ENCODE peak calls at places on chromosomes 3 and 15, in nine cellular contexts. B is activated effector memory CD4-positive, alpha-beta T cell treated with Interleukin-2 at 50 U/mL for 16 hours; I is NCI-H446; J is effector CD4-positive, alpha-beta T cell; D is nucleus accumbens; F is upper lobe of right lung; E is CD8-positive, alpha-beta T cell; W is stimulated activated CD8-positive, alpha-beta memory T cell treated with anti-CD3 and anti-CD28 coated beads, Interleukin-7, amount 100 ng/mL, for 1 hour; M is Right ventricle myocardium inferior. R is an unnamed sample.

GRCh38 chr3:156483426-156483825 is 71.5 kb downstream of the SSR3 start:
- DNase-seq in B (no peak), I (no peak), J (no peak), D (no peak), F (no peak), E (no peak), W (no peak), M (no peak), R (no peak)

GRCh38 chr15:68228143-68228970 is 1.2 kb downstream of the CLN6 start:
- DNase-seq in B (no peak), I (no peak), J (no peak), D (no peak), F (no peak), E (no peak), W (no peak), M (peak), R (no peak)

GRCh38 chr3:159787191-159787590 is 201.4 kb upstream of the IL12A start:
- DNase-seq in B (no peak), I (no peak), J (no peak), D (no peak), F (no peak), E (no peak), W (no peak), M (no peak), R (no peak)

GRCh38 chr3:37282996-37283395 is 108.6 kb upstream of the LRRFIP2 start:
- DNase-seq in B (no peak), I (no peak), J (no peak), D (no peak), F (no peak), E (no peak), W (no peak), M (no peak), R (no peak)

GRCh38 chr15:68333775-68334470 is 56.4 kb downstream of the FEM1B start:
- DNase-seq in B (no peak), I (no peak), J (no peak), D (no peak), F (peak), E (no peak), W (no peak), M (no peak), R (no peak)

GRCh38 chr3:182490601-182491485 is 302.5 kb upstream of the ATP11B start:
- DNase-seq in B (no peak), I (peak), J (no peak), D (no peak), F (no peak), E (no peak), W (no peak), M (no peak), R (no peak)

GRCh38 chr3:31369637-31370036 is 163.1 kb upstream of the STT3B start:
- DNase-seq in B (no peak), I (no peak), J (no peak), D (no peak), F (no peak), E (no peak), W (no peak), M (no peak), R (no peak)

GRCh38 chr3:23249961-23250360 is 46.8 kb downstream of the UBE2E2 start:
- DNase-seq in B (no peak), I (no peak), J (no peak), D (no peak), F (no peak), E (no peak), W (no peak), M (no peak), R (no peak)

GRCh38 chr3:106590259-106590658 is 721.4 kb upstream of the CBLB start:
- DNase-seq in B (no peak), I (no peak), J (no peak), D (no peak), F (no peak), E (no peak), W (no peak), M (no peak), R (no peak)

GRCh38 chr15:24756101-24756500 is 80.5 kb downstream of the NPAP1 start:
- DNase-seq in B (no peak), I (no peak), J (no peak), D (no peak), F (no peak), E (no peak), W (no peak), M (no peak), R (no peak)

GRCh38 chr15:62110000-62110851 is 43.4 kb downstream of the C2CD4A start:
- DNase-seq in B (no peak), I (peak), J (no peak), D (no peak), F (no peak), E (no peak), W (no peak), M (no peak), R (no peak)

GRCh38 chr3:190826018-190826417 is 36.5 kb downstream of the GMNC start:
- DNase-seq in B (no peak), I (no peak), J (no peak), D (no peak), F (no peak), E (no peak), W (no peak), M (no peak), R (no peak)

GRCh38 chr3:75332784-75333183 is 331.3 kb upstream of the FRG2C start:
- DNase-seq in B (no peak), I (no peak), J (no peak), D (no peak), F (no peak), E (no peak), W (no peak), M (no peak), R (no peak)

GRCh38 chr3:72630614-72631344 is 217.5 kb downstream of the SHQ1 start:
- DNase-seq in B (no peak), I (peak), J (no peak), D (no peak), F (no peak), E (no peak), W (no peak), M (no peak), R (no peak)

GRCh38 chr15:34038404-34039179 is 412 bp downstream of the AVEN start:
- DNase-seq in B (peak), I (peak), J (peak), D (peak), F (peak), E (peak), W (peak), M (peak), R (peak)

GRCh38 chr3:129592362-129593150 is 13.9 kb downstream of the PLXND1 start:
- DNase-seq in B (no peak), I (no peak), J (no peak), D (no peak), F (peak), E (no peak), W (no peak), M (peak), R (no peak)

GRCh38 chr3:192841428-192841827 is 76.2 kb downstream of the MB21D2 start:
- DNase-seq in B (no peak), I (no peak), J (no peak), D (no peak), F (no peak), E (no peak), W (no peak), M (no peak), R (no peak)

GRCh38 chr15:95840004-95840403 is 490.5 kb upstream of the NR2F2 start:
- DNase-seq in B (no peak), I (no peak), J (no peak), D (no peak), F (no peak), E (no peak), W (no peak), M (peak), R (no peak)

GRCh38 chr3:141643391-141643790 is 94.7 kb upstream of the RNF7 start:
- DNase-seq in B (no peak), I (no peak), J (no peak), D (no peak), F (no peak), E (no peak), W (no peak), M (no peak), R (no peak)

GRCh38 chr15:92909131-92909781 is 9.1 kb downstream of the CHD2 start:
- DNase-seq in B (no peak), I (no peak), J (no peak), D (no peak), F (no peak), E (no peak), W (no peak), M (no peak), R (no peak)

GRCh38 chr3:153350420-153350819 is 188.4 kb downstream of the RAP2B start:
- DNase-seq in B (no peak), I (no peak), J (no peak), D (no peak), F (no peak), E (no peak), W (no peak), M (no peak), R (no peak)

GRCh38 chr3:128707935-128708494 is 18.0 kb upstream of the RAB7A start:
- DNase-seq in B (no peak), I (no peak), J (no peak), D (no peak), F (no peak), E (no peak), W (no peak), M (no peak), R (no peak)

GRCh38 chr3:14472471-14473351 is 67.4 kb downstream of the GRIP2 start:
- DNase-seq in B (no peak), I (no peak), J (no peak), D (no peak), F (peak), E (no peak), W (no peak), M (no peak), R (no peak)

GRCh38 chr3:69088033-69088432 is 3.3 kb downstream of the ARL6IP5 start:
- DNase-seq in B (no peak), I (no peak), J (no peak), D (no peak), F (no peak), E (no peak), W (no peak), M (no peak), R (no peak)

GRCh38 chr3:24069045-24069444 is 124.0 kb downstream of the NR1D2 start:
- DNase-seq in B (no peak), I (no peak), J (no peak), D (no peak), F (no peak), E (no peak), W (no peak), M (no peak), R (no peak)

GRCh38 chr15:38300395-38300794 is 47.8 kb downstream of the SPRED1 start:
- DNase-seq in B (no peak), I (no peak), J (no peak), D (no peak), F (no peak), E (no peak), W (no peak), M (no peak), R (no peak)

GRCh38 chr15:60973637-60974415 is 255.3 kb downstream of the RORA start:
- DNase-seq in B (no peak), I (no peak), J (no peak), D (no peak), F (no peak), E (no peak), W (no peak), M (no peak), R (no peak)

GRCh38 chr3:160225181-160226025 is at the start of gene C3orf80:
- DNase-seq in B (peak), I (no peak), J (no peak), D (peak), F (peak), E (peak), W (no peak), M (peak), R (no peak)

GRCh38 chr15:51846463-51847230 is 17.2 kb downstream of the TMOD3 start:
- DNase-seq in B (no peak), I (no peak), J (no peak), D (no peak), F (no peak), E (no peak), W (no peak), M (no peak), R (no peak)

GRCh38 chr3:195860456-195860855 is 47.9 kb downstream of the TNK2 start:
- DNase-seq in B (no peak), I (no peak), J (no peak), D (no peak), F (no peak), E (no peak), W (no peak), M (no peak), R (no peak)

GRCh38 chr3:63030666-63031065 is 155.4 kb upstream of the CADPS start:
- DNase-seq in B (no peak), I (no peak), J (no peak), D (no peak), F (no peak), E (no peak), W (no peak), M (no peak), R (no peak)

GRCh38 chr15:51189579-51190397 is 95.1 kb upstream of the TNFAIP8L3 start:
- DNase-seq in B (no peak), I (no peak), J (no peak), D (no peak), F (no peak), E (no peak), W (no peak), M (no peak), R (no peak)

R was measured in activated gamma-delta T cell treated with anti-CD3 and anti-CD28 coated beads, Interleukin-2, amount 50 U/mL, for 16 hours.